ENCODE peak calls at places on chromosomes 5 and 9, in five cellular contexts. One of them, this sample, is unnamed.

GRCh38 chr9:30925126-30925525 is 1459.3 kb upstream of the ACO1 start:
- DNase-seq in lower lobe of right lung: no peak
- DNase-seq in cardiac muscle cell: no peak
- DNase-seq in GM23248: no peak
- DNase-seq in heart right ventricle: no peak
- DNase-seq in this sample: no peak

GRCh38 chr5:2740051-2740848 is 11.2 kb downstream of the IRX2 start:
- DNase-seq in GM23248: peak; percentile 63
- DNase-seq in cardiac muscle cell: no peak
- DNase-seq in lower lobe of right lung: no peak
- DNase-seq in heart right ventricle: no peak
- DNase-seq in this sample: no peak

GRCh38 chr5:71939452-71939932 is 167.8 kb upstream of the MAP1B start:
- DNase-seq in lower lobe of right lung: no peak
- DNase-seq in cardiac muscle cell: no peak
- DNase-seq in GM23248: peak; percentile 49
- DNase-seq in heart right ventricle: no peak
- DNase-seq in this sample: no peak

GRCh38 chr9:129185402-129185801 is 7.3 kb upstream of the IER5L start:
- DNase-seq in lower lobe of right lung: no peak
- DNase-seq in GM23248: no peak
- DNase-seq in heart right ventricle: no peak
- DNase-seq in cardiac muscle cell: no peak
- DNase-seq in this sample: no peak

GRCh38 chr9:127586537-127586936 is 25.5 kb upstream of the STXBP1 start:
- DNase-seq in lower lobe of right lung: peak; percentile 81
- DNase-seq in heart right ventricle: peak; percentile 89
- DNase-seq in GM23248: peak; percentile 94
- DNase-seq in cardiac muscle cell: peak; percentile 86
- DNase-seq in this sample: no peak

GRCh38 chr5:57327934-57328333 is 154.1 kb downstream of the GPBP1 start:
- DNase-seq in heart right ventricle: no peak
- DNase-seq in GM23248: peak; percentile 17
- DNase-seq in lower lobe of right lung: no peak
- DNase-seq in cardiac muscle cell: peak; percentile 33
- DNase-seq in this sample: peak; percentile 88

GRCh38 chr5:175698401-175699115 is 40.7 kb downstream of the HRH2 start:
- DNase-seq in cardiac muscle cell: no peak
- DNase-seq in heart right ventricle: no peak
- DNase-seq in lower lobe of right lung: no peak
- DNase-seq in GM23248: no peak
- DNase-seq in this sample: peak; percentile 42

GRCh38 chr5:159833846-159834245 is 82.4 kb upstream of the ADRA1B start:
- DNase-seq in GM23248: peak; percentile 27
- DNase-seq in cardiac muscle cell: no peak
- DNase-seq in heart right ventricle: no peak
- DNase-seq in lower lobe of right lung: no peak
- DNase-seq in this sample: no peak

GRCh38 chr9:34179528-34180138 is 790 bp downstream of the UBAP1 start:
- DNase-seq in GM23248: peak; percentile 91
- DNase-seq in cardiac muscle cell: peak; percentile 76
- DNase-seq in lower lobe of right lung: no peak
- DNase-seq in heart right ventricle: no peak
- DNase-seq in this sample: no peak

GRCh38 chr5:38445374-38446028 is 110.9 kb downstream of the LIFR start:
- DNase-seq in heart right ventricle: peak; percentile 41
- DNase-seq in GM23248: no peak
- DNase-seq in lower lobe of right lung: peak; percentile 58
- DNase-seq in cardiac muscle cell: peak; percentile 43
- DNase-seq in this sample: no peak

GRCh38 chr5:179368806-179369529 is 23.7 kb upstream of the ADAMTS2 start:
- DNase-seq in lower lobe of right lung: peak; percentile 37
- DNase-seq in cardiac muscle cell: no peak
- DNase-seq in GM23248: no peak
- DNase-seq in heart right ventricle: no peak
- DNase-seq in this sample: peak; percentile 73

GRCh38 chr5:159503236-159503635 is 172.9 kb upstream of the IL12B start:
- DNase-seq in cardiac muscle cell: no peak
- DNase-seq in heart right ventricle: no peak
- DNase-seq in lower lobe of right lung: no peak
- DNase-seq in GM23248: no peak
- DNase-seq in this sample: no peak

GRCh38 chr9:82894961-82895902 is 167.7 kb downstream of the RASEF start:
- DNase-seq in heart right ventricle: no peak
- DNase-seq in lower lobe of right lung: no peak
- DNase-seq in cardiac muscle cell: no peak
- DNase-seq in GM23248: no peak
- DNase-seq in this sample: no peak

GRCh38 chr9:95506692-95507455 is 9.9 kb downstream of the PTCH1 start:
- DNase-seq in cardiac muscle cell: peak; percentile 78
- DNase-seq in GM23248: peak; percentile 82
- DNase-seq in heart right ventricle: peak; percentile 36
- DNase-seq in lower lobe of right lung: no peak
- DNase-seq in this sample: no peak

GRCh38 chr5:160327829-160328228 is 15.5 kb upstream of the CCNJL start:
- DNase-seq in cardiac muscle cell: no peak
- DNase-seq in lower lobe of right lung: no peak
- DNase-seq in heart right ventricle: no peak
- DNase-seq in GM23248: no peak
- DNase-seq in this sample: no peak

GRCh38 chr9:18489861-18490260 is 15.9 kb downstream of the ADAMTSL1 start:
- DNase-seq in heart right ventricle: no peak
- DNase-seq in cardiac muscle cell: no peak
- DNase-seq in GM23248: peak; percentile 89
- DNase-seq in lower lobe of right lung: no peak
- DNase-seq in this sample: no peak

GRCh38 chr9:95511232-95511951 is 5.4 kb downstream of the PTCH1 start:
- DNase-seq in heart right ventricle: peak; percentile 66
- DNase-seq in lower lobe of right lung: peak; percentile 66
- DNase-seq in cardiac muscle cell: peak; percentile 82
- DNase-seq in GM23248: peak; percentile 81
- DNase-seq in this sample: peak; percentile 66

GRCh38 chr9:110444911-110445310 is 107.2 kb upstream of the TXNDC8 start:
- DNase-seq in heart right ventricle: no peak
- DNase-seq in GM23248: peak; percentile 77
- DNase-seq in cardiac muscle cell: peak; percentile 88
- DNase-seq in lower lobe of right lung: no peak
- DNase-seq in this sample: no peak

GRCh38 chr5:96896806-96897205 is 20.5 kb downstream of the ERAP2 start:
- DNase-seq in heart right ventricle: no peak
- DNase-seq in GM23248: no peak
- DNase-seq in lower lobe of right lung: peak; percentile 61
- DNase-seq in cardiac muscle cell: no peak
- DNase-seq in this sample: no peak

GRCh38 chr5:88944751-88945507 is 61.9 kb upstream of the MEF2C start:
- DNase-seq in heart right ventricle: no peak
- DNase-seq in lower lobe of right lung: no peak
- DNase-seq in GM23248: peak; percentile 71
- DNase-seq in cardiac muscle cell: peak; percentile 8
- DNase-seq in this sample: no peak

GRCh38 chr5:96881511-96882115 is 5.3 kb downstream of the ERAP2 start:
- DNase-seq in GM23248: peak; percentile 66
- DNase-seq in lower lobe of right lung: no peak
- DNase-seq in heart right ventricle: no peak
- DNase-seq in cardiac muscle cell: peak; percentile 80
- DNase-seq in this sample: no peak

GRCh38 chr5:91443028-91443427 is 59.9 kb upstream of the ARRDC3 start:
- DNase-seq in GM23248: peak; percentile 72
- DNase-seq in heart right ventricle: no peak
- DNase-seq in lower lobe of right lung: no peak
- DNase-seq in cardiac muscle cell: no peak
- DNase-seq in this sample: no peak

GRCh38 chr5:160311491-160312138 is 749 bp downstream of the CCNJL start:
- DNase-seq in lower lobe of right lung: peak; percentile 75
- DNase-seq in heart right ventricle: peak; percentile 31
- DNase-seq in cardiac muscle cell: peak; percentile 13
- DNase-seq in GM23248: no peak
- DNase-seq in this sample: peak; percentile 61

GRCh38 chr9:116204252-116204882 is 50.8 kb downstream of the PAPPA start:
- DNase-seq in lower lobe of right lung: no peak
- DNase-seq in cardiac muscle cell: no peak
- DNase-seq in GM23248: no peak
- DNase-seq in heart right ventricle: no peak
- DNase-seq in this sample: no peak

GRCh38 chr9:91258448-91258847 is 103.3 kb downstream of the AUH start:
- DNase-seq in cardiac muscle cell: no peak
- DNase-seq in lower lobe of right lung: no peak
- DNase-seq in GM23248: no peak
- DNase-seq in heart right ventricle: no peak
- DNase-seq in this sample: no peak

GRCh38 chr9:126151671-126152050 is 175.0 kb upstream of the MVB12B start:
- DNase-seq in heart right ventricle: no peak
- DNase-seq in lower lobe of right lung: no peak
- DNase-seq in GM23248: peak; percentile 27
- DNase-seq in cardiac muscle cell: peak; percentile 3
- DNase-seq in this sample: no peak

GRCh38 chr9:22278426-22278825 is 168.2 kb upstream of the DMRTA1 start:
- DNase-seq in lower lobe of right lung: no peak
- DNase-seq in heart right ventricle: no peak
- DNase-seq in GM23248: peak; percentile 54
- DNase-seq in cardiac muscle cell: no peak
- DNase-seq in this sample: no peak

GRCh38 chr9:37200572-37201005 is 80.2 kb downstream of the ZCCHC7 start:
- DNase-seq in heart right ventricle: no peak
- DNase-seq in lower lobe of right lung: no peak
- DNase-seq in GM23248: peak; percentile 83
- DNase-seq in cardiac muscle cell: peak; percentile 39
- DNase-seq in this sample: no peak

GRCh38 chr5:9239071-9239470 is 306.8 kb downstream of the SEMA5A start:
- DNase-seq in GM23248: peak; percentile 71
- DNase-seq in lower lobe of right lung: no peak
- DNase-seq in cardiac muscle cell: peak; percentile 33
- DNase-seq in heart right ventricle: no peak
- DNase-seq in this sample: no peak

GRCh38 chr9:132998861-132999635 is 20.6 kb downstream of the GFI1B start:
- DNase-seq in lower lobe of right lung: no peak
- DNase-seq in GM23248: no peak
- DNase-seq in cardiac muscle cell: no peak
- DNase-seq in heart right ventricle: no peak
- DNase-seq in this sample: no peak

GRCh38 chr5:133034064-133034463 is 7.7 kb upstream of the ZCCHC10 start:
- DNase-seq in heart right ventricle: no peak
- DNase-seq in lower lobe of right lung: no peak
- DNase-seq in GM23248: no peak
- DNase-seq in cardiac muscle cell: no peak
- DNase-seq in this sample: no peak
- H3K4me1 ChIP-seq in heart right ventricle: no peaks in the 10 kb centered on the region
- H3K4me1 ChIP-seq in lower lobe of right lung: no peaks in the 10 kb centered on the region
- H3K4me1 ChIP-seq in GM23248: no peaks in the 10 kb centered on the region
- H3K4me1 ChIP-seq in cardiac muscle cell: peaks cover 5% of the 10 kb centered on the region
- H3K4me1 ChIP-seq in this sample: no peaks in the 10 kb centered on the region

GRCh38 chr9:5515261-5515650 is 4.9 kb downstream of the PDCD1LG2 start:
- DNase-seq in GM23248: no peak
- DNase-seq in lower lobe of right lung: no peak
- DNase-seq in heart right ventricle: no peak
- DNase-seq in cardiac muscle cell: no peak
- DNase-seq in this sample: no peak
- H3K4me1 ChIP-seq in GM23248: peaks cover 56% of the 10 kb centered on the region
- H3K4me1 ChIP-seq in lower lobe of right lung: peaks cover 11% of the 10 kb centered on the region
- H3K4me1 ChIP-seq in heart right ventricle: peaks cover 45% of the 10 kb centered on the region
- H3K4me1 ChIP-seq in cardiac muscle cell: no peaks in the 10 kb centered on the region
- H3K4me1 ChIP-seq in this sample: peaks cover 13% of the 10 kb centered on the region

DNA sequence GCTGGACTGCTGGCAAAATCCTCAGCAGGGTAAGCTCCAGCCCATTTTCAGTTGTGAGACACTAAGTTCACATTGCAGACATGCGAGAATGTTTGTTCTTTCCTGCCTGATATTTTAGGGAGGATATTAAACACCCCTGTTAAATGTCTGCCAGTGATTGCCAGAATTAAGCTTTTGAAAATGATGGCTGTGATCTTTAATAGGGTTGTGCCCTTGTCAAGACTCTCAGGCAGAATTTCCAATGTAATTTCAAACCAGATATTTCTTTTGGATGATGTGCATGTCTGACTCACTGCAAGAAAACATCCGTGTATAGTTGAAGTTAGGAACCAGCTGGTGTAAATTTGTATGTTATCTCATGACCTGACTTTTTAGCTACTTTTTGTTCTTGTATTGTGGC is 810.8 kb downstream of the TLE4 start:
- DNase-seq in GM23248: no peak
- DNase-seq in cardiac muscle cell: no peak
- DNase-seq in heart right ventricle: no peak
- DNase-seq in lower lobe of right lung: no peak
- DNase-seq in this sample: no peak
- H3K4me1 ChIP-seq in GM23248: no peaks in the 10 kb centered on the region
- H3K4me1 ChIP-seq in cardiac muscle cell: no peaks in the 10 kb centered on the region
- H3K4me1 ChIP-seq in heart right ventricle: no peaks in the 10 kb centered on the region
- H3K4me1 ChIP-seq in lower lobe of right lung: no peaks in the 10 kb centered on the region
- H3K4me1 ChIP-seq in this sample: peaks cover 17% of the 10 kb centered on the region

GRCh38 chr5:42572313-42572712 is 149.1 kb downstream of the GHR start:
- DNase-seq in heart right ventricle: no peak
- DNase-seq in cardiac muscle cell: no peak
- DNase-seq in lower lobe of right lung: no peak
- DNase-seq in GM23248: no peak
- DNase-seq in this sample: no peak
- H3K4me1 ChIP-seq in heart right ventricle: peaks cover 10% of the 10 kb centered on the region
- H3K4me1 ChIP-seq in cardiac muscle cell: peaks cover 2% of the 10 kb centered on the region
- H3K4me1 ChIP-seq in lower lobe of right lung: no peaks in the 10 kb centered on the region
- H3K4me1 ChIP-seq in GM23248: peaks cover 8% of the 10 kb centered on the region
- H3K4me1 ChIP-seq in this sample: no peaks in the 10 kb centered on the region

GRCh38 chr9:134645607-134646365 is 4.2 kb downstream of the COL5A1 start:
- DNase-seq in lower lobe of right lung: no peak
- DNase-seq in heart right ventricle: no peak
- DNase-seq in cardiac muscle cell: no peak
- DNase-seq in GM23248: no peak
- DNase-seq in this sample: no peak

GRCh38 chr9:134642385-134643181 is 980 bp downstream of the COL5A1 start:
- DNase-seq in cardiac muscle cell: peak; percentile 91
- DNase-seq in heart right ventricle: peak; percentile 58
- DNase-seq in GM23248: peak; percentile 89
- DNase-seq in lower lobe of right lung: no peak
- DNase-seq in this sample: no peak

GRCh38 chr9:134643306-134643705 is 1.7 kb downstream of the COL5A1 start:
- DNase-seq in GM23248: peak; percentile 79
- DNase-seq in lower lobe of right lung: no peak
- DNase-seq in cardiac muscle cell: peak; percentile 59
- DNase-seq in heart right ventricle: no peak
- DNase-seq in this sample: no peak

GRCh38 chr9:134647359-134648115 is 5.9 kb downstream of the COL5A1 start:
- DNase-seq in heart right ventricle: no peak
- DNase-seq in lower lobe of right lung: no peak
- DNase-seq in GM23248: no peak
- DNase-seq in cardiac muscle cell: no peak
- DNase-seq in this sample: no peak

GRCh38 chr9:134644715-134645606 is 3.4 kb downstream of the COL5A1 start:
- DNase-seq in GM23248: peak; percentile 98
- DNase-seq in heart right ventricle: peak; percentile 76
- DNase-seq in lower lobe of right lung: no peak
- DNase-seq in cardiac muscle cell: peak; percentile 99
- DNase-seq in this sample: peak; percentile 90
- H3K4me1 ChIP-seq in GM23248: peaks cover 50% of the 10 kb centered on the region
- H3K4me1 ChIP-seq in heart right ventricle: peaks cover 32% of the 10 kb centered on the region
- H3K4me1 ChIP-seq in lower lobe of right lung: peaks cover 33% of the 10 kb centered on the region
- H3K4me1 ChIP-seq in cardiac muscle cell: peaks cover 26% of the 10 kb centered on the region
- H3K4me1 ChIP-seq in this sample: peaks cover 19% of the 10 kb centered on the region

GRCh38 chr5:14243768-14244167 is 100.6 kb downstream of the TRIO start:
- DNase-seq in GM23248: peak; percentile 30
- DNase-seq in heart right ventricle: no peak
- DNase-seq in cardiac muscle cell: no peak
- DNase-seq in lower lobe of right lung: no peak
- DNase-seq in this sample: no peak
- H3K4me1 ChIP-seq in GM23248: peaks cover 53% of the 10 kb centered on the region
- H3K4me1 ChIP-seq in heart right ventricle: peaks cover 4% of the 10 kb centered on the region
- H3K4me1 ChIP-seq in cardiac muscle cell: peaks cover 29% of the 10 kb centered on the region
- H3K4me1 ChIP-seq in lower lobe of right lung: no peaks in the 10 kb centered on the region
- H3K4me1 ChIP-seq in this sample: peaks cover 14% of the 10 kb centered on the region

This sample was measured in RWPE2.